ENCODE peak calls at places on chromosome 1, in ten cellular contexts. C is heart left ventricle, S is sigmoid colon, X is A549, Q is uterus, I is endothelial cell of umbilical vein, V is tibial nerve, B is ovary, D is IMR-90, R is adrenal gland. J is an unnamed sample.

GRCh38 chr1:41743361-41743760 is 175.4 kb downstream of the HIVEP3 start:
- DNase-seq in C (no peak), Q (no peak), B (no peak), V (no peak), I (no peak), D (peak), S (no peak), R (no peak), X (no peak), J (no peak)

GRCh38 chr1:246067432-246068021 is 439.6 kb downstream of the SMYD3 start:
- DNase-seq in B (no peak), R (no peak), S (no peak), C (no peak), V (no peak), X (no peak), Q (no peak), I (no peak), D (peak), J (no peak)

GRCh38 chr1:117782056-117782455 is 147.4 kb downstream of the GDAP2 start:
- DNase-seq in D (no peak), Q (no peak), S (no peak), V (no peak), C (no peak), I (no peak), B (no peak), X (no peak), R (no peak), J (no peak)

GRCh38 chr1:162678439-162678838 is 46.2 kb downstream of the DDR2 start:
- DNase-seq in R (peak), B (peak), X (peak), D (peak), V (peak), Q (peak), C (peak), S (peak), I (peak), J (no peak)

GRCh38 chr1:92934395-92935378 is 26.6 kb downstream of the DIPK1A start:
- DNase-seq in V (peak), X (no peak), S (no peak), B (no peak), I (peak), D (peak), R (peak), C (peak), Q (peak), J (no peak)

GRCh38 chr1:51621161-51621560 is 4.3 kb downstream of the OSBPL9 start:
- DNase-seq in I (no peak), V (no peak), B (no peak), Q (no peak), S (no peak), C (no peak), D (no peak), R (no peak), X (peak), J (no peak)

GRCh38 chr1:46039571-46040052 is 92.8 kb downstream of the PIK3R3 start:
- DNase-seq in S (peak), R (peak), V (no peak), X (no peak), B (no peak), Q (no peak), C (peak), I (peak), D (peak), J (no peak)

GRCh38 chr1:94117250-94117851 is 3.6 kb downstream of the ABCA4 start:
- DNase-seq in Q (no peak), X (no peak), D (no peak), I (no peak), B (peak), R (no peak), V (no peak), S (no peak), C (no peak), J (no peak)

GRCh38 chr1:22780696-22781095 is 70.1 kb downstream of the EPHB2 start:
- DNase-seq in V (no peak), I (peak), C (no peak), B (no peak), Q (no peak), X (peak), R (peak), S (no peak), D (peak), J (peak)

GRCh38 chr1:121516279-121516967 is 331.6 kb downstream of the SRGAP2C start:
- DNase-seq in B (no peak), C (peak), Q (no peak), D (no peak), I (no peak), V (peak), R (peak), S (no peak), X (no peak), J (no peak)

GRCh38 chr1:216820345-216820744 is 97.1 kb upstream of the ESRRG start:
- DNase-seq in V (no peak), S (no peak), I (no peak), C (no peak), R (no peak), X (no peak), D (peak), B (no peak), Q (no peak), J (no peak)

GRCh38 chr1:14952626-14953314 is 200.8 kb upstream of the TMEM51 start:
- DNase-seq in R (peak), Q (no peak), C (no peak), D (no peak), S (no peak), X (no peak), I (peak), V (no peak), B (no peak), J (no peak)

GRCh38 chr1:93692451-93692861 is 10.8 kb upstream of the BCAR3 start:
- DNase-seq in X (peak), S (no peak), Q (no peak), I (no peak), R (no peak), B (no peak), D (peak), V (no peak), C (no peak), J (no peak)

GRCh38 chr1:116311756-116312691 is 61.0 kb upstream of the ATP1A1 start:
- DNase-seq in D (no peak), V (no peak), Q (no peak), R (no peak), B (no peak), C (no peak), S (no peak), X (no peak), I (no peak), J (no peak)

GRCh38 chr1:187037973-187038553 is 209.3 kb downstream of the PLA2G4A start:
- DNase-seq in Q (no peak), S (no peak), B (no peak), X (no peak), V (no peak), C (no peak), I (no peak), D (no peak), R (no peak), J (no peak)

GRCh38 chr1:110511436-110511835 is 7.5 kb downstream of the KCNA10 start:
- DNase-seq in V (no peak), B (no peak), Q (no peak), D (no peak), R (no peak), S (no peak), X (no peak), C (no peak), I (no peak), J (no peak)

GRCh38 chr1:26278835-26279597 is 870 bp upstream of the SH3BGRL3 start:
- DNase-seq in S (no peak), X (no peak), D (peak), C (peak), V (peak), I (peak), Q (no peak), B (peak), R (peak), J (peak)

GRCh38 chr1:220093361-220094015 is 444 bp upstream of the IARS2 start:
- DNase-seq in S (no peak), X (no peak), I (no peak), R (no peak), Q (no peak), D (no peak), C (no peak), V (no peak), B (no peak), J (no peak)

GRCh38 chr1:220094016-220094911 is at the start of gene IARS2:
- DNase-seq in S (peak), I (peak), X (peak), D (peak), V (peak), B (peak), R (peak), Q (peak), C (peak), J (peak)

GRCh38 chr1:220092694-220093093 is 1.2 kb upstream of the IARS2 start:
- DNase-seq in Q (no peak), S (no peak), I (no peak), D (no peak), X (no peak), B (no peak), V (no peak), C (no peak), R (no peak), J (no peak)

GRCh38 chr1:220084460-220084859 is 5.1 kb downstream of the BPNT1 start:
- DNase-seq in B (no peak), X (no peak), Q (no peak), C (no peak), S (no peak), V (no peak), I (peak), R (no peak), D (no peak), J (no peak)

DNA sequence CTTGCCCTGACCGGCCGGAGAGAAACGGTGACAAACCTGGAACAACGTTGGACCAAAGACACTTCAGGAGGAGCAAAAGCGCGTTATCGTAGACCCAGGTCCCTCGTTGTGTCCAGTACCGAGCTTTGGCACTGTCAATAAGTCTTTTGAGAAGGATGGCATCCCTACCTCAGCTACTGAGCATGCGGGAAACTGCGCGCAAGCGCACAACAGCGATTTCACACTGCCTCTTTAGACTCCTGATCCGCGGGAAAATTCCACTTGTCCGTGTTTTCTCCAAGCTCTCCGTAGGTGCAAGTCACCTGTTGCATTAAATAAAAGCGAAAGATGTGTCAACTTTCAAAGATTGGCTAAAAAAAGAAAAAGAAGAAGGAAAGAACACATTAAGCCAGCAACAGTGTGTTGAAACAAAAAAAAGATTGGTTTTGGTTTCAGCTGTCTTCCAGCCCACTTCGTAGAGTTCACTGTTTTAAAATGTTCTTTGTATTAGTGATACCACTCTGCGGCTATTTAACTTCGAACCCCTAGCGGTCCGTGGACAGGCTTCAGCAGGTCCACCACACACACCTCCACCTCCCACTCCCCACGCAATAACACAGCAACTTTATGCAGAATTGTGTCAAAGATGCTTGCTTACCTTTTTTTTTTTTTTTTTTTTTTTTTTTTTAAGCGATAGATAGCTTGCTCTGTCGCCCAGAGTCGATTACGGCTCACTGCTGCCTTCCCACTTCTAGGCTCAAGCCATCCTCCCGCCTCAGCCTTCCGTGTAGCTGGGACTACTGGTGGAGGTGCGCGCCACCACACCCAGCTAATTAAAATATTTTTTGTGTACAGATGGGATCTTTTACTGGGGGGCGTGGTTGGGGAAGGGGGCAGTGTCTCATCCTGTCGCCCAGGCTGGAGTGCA is at the start of gene BPNT1:
- DNase-seq in I (peak), B (peak), C (peak), Q (peak), R (peak), D (peak), S (peak), X (peak), V (peak), J (peak)
- TF ChIP-seq POLR2A in I (peak), B (peak), C (peak), Q (peak), R (peak), D (no peak), S (peak), X (peak), V (peak), J (peak)

DNA sequence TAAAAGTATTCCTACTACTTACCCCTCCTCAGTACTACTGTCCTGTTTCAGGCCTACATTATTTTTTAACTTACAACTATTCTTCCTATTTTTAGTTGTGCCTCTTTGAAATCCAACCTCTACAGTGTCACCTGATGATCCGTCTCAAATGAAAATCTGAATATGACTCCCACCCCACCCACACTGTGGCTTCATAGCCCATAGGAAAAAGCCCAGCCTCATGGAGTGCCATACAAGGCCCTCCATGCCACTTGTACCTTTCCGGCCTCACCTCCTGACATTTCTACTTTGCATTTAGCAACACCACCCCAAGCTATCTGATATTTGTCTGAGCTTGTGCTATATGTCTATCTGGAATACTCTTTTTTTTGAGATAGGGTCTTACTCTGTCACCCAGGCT is 49.3 kb downstream of the TRAF5 start:
- DNase-seq in C (no peak), Q (no peak), B (no peak), X (no peak), R (no peak), D (no peak), V (no peak), I (no peak), S (no peak), J (no peak)
- TF ChIP-seq POLR2A in C (no peak), Q (no peak), B (no peak), X (no peak), R (no peak), D (no peak), V (no peak), I (no peak), S (no peak), J (no peak)

GRCh38 chr1:109252893-109253802 is 3.8 kb downstream of the CELSR2 start:
- DNase-seq in R (no peak), Q (no peak), D (no peak), B (no peak), X (no peak), V (no peak), I (no peak), C (no peak), S (peak), J (peak)
- TF ChIP-seq POLR2A in R (no peak), Q (peak), D (no peak), B (no peak), X (no peak), V (peak), I (no peak), C (no peak), S (no peak), J (no peak)

DNA sequence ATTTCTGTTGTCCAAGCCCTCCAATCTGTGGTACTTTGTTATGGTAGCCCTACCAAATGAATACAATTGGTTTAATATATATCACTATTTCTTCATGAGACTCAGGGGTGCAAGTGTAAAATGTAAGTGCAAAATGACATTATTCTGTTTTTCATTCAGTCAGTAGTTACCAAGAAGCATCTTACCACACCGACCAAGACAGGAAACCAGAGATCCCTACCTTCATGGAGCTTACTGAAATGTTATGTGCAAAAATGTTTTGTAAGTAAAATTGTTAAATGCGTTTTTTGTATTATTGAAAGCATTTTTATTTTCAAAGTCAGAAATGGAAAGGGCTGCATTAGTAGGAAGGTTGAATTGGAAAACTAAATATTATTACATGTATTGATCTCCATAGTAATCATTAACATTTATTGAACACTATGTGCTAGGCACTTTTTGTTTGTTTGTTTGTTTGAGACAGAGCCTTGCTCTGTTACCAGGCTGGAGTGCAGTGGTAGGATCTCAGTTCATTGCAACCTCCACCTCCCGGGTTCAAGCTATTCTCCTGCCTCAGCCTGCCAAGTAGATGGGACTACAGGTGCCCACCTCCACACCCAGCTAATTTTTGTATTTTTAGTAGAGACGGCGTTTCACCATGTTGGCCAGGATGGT is 166.8 kb downstream of the PTPRC start:
- DNase-seq in C (no peak), V (no peak), I (no peak), B (no peak), S (no peak), R (no peak), X (no peak), Q (no peak), D (no peak), J (no peak)
- TF ChIP-seq POLR2A in C (no peak), V (no peak), I (no peak), B (no peak), S (no peak), R (no peak), X (no peak), Q (no peak), D (no peak), J (no peak)

J was measured in erythroblast.